ENCODE peak calls at places on chromosomes 7 and 10, in nine cellular contexts. One of them, this sample, is unnamed.

GRCh38 chr7:81725003-81725402 is 44.8 kb downstream of the HGF start:
- DNase-seq in foreskin fibroblast: no peak
- DNase-seq in upper lobe of right lung: no peak
- DNase-seq in mammary epithelial cell: no peak
- DNase-seq in coronary artery: no peak
- DNase-seq in vagina: no peak
- DNase-seq in skeletal muscle cell: peak
- DNase-seq in mucosa of descending colon: no peak
- DNase-seq in IMR-90: peak
- DNase-seq in this sample: no peak

GRCh38 chr7:133820584-133820983 is 306.6 kb upstream of the LRGUK start:
- DNase-seq in coronary artery: no peak
- DNase-seq in mucosa of descending colon: no peak
- DNase-seq in skeletal muscle cell: no peak
- DNase-seq in vagina: no peak
- DNase-seq in mammary epithelial cell: no peak
- DNase-seq in IMR-90: no peak
- DNase-seq in foreskin fibroblast: no peak
- DNase-seq in upper lobe of right lung: no peak
- DNase-seq in this sample: no peak

GRCh38 chr10:22386396-22386928 is 41.2 kb downstream of the SPAG6 start:
- DNase-seq in mucosa of descending colon: no peak
- DNase-seq in mammary epithelial cell: no peak
- DNase-seq in coronary artery: no peak
- DNase-seq in upper lobe of right lung: no peak
- DNase-seq in skeletal muscle cell: no peak
- DNase-seq in IMR-90: no peak
- DNase-seq in foreskin fibroblast: no peak
- DNase-seq in vagina: no peak
- DNase-seq in this sample: no peak

GRCh38 chr7:51141451-51141971 is 175.1 kb downstream of the COBL start:
- DNase-seq in foreskin fibroblast: peak
- DNase-seq in mammary epithelial cell: peak
- DNase-seq in upper lobe of right lung: no peak
- DNase-seq in skeletal muscle cell: no peak
- DNase-seq in mucosa of descending colon: no peak
- DNase-seq in IMR-90: peak
- DNase-seq in vagina: no peak
- DNase-seq in coronary artery: no peak
- DNase-seq in this sample: peak

GRCh38 chr7:157635669-157636068 is 298.9 kb downstream of the DNAJB6 start:
- DNase-seq in upper lobe of right lung: no peak
- DNase-seq in foreskin fibroblast: no peak
- DNase-seq in skeletal muscle cell: no peak
- DNase-seq in mammary epithelial cell: no peak
- DNase-seq in mucosa of descending colon: no peak
- DNase-seq in IMR-90: no peak
- DNase-seq in vagina: no peak
- DNase-seq in coronary artery: no peak
- DNase-seq in this sample: no peak

GRCh38 chr10:35574924-35575352 is 30.2 kb upstream of the GJD4 start:
- DNase-seq in vagina: no peak
- DNase-seq in coronary artery: no peak
- DNase-seq in mucosa of descending colon: no peak
- DNase-seq in skeletal muscle cell: peak
- DNase-seq in IMR-90: peak
- DNase-seq in foreskin fibroblast: peak
- DNase-seq in upper lobe of right lung: no peak
- DNase-seq in mammary epithelial cell: no peak
- DNase-seq in this sample: no peak

GRCh38 chr7:34655384-34655783 is 2.6 kb upstream of the NPSR1 start:
- DNase-seq in skeletal muscle cell: no peak
- DNase-seq in upper lobe of right lung: no peak
- DNase-seq in coronary artery: no peak
- DNase-seq in foreskin fibroblast: no peak
- DNase-seq in vagina: no peak
- DNase-seq in mammary epithelial cell: no peak
- DNase-seq in mucosa of descending colon: no peak
- DNase-seq in IMR-90: no peak
- DNase-seq in this sample: no peak

GRCh38 chr7:105006367-105007139 is 7.5 kb upstream of the KMT2E start:
- DNase-seq in upper lobe of right lung: no peak
- DNase-seq in skeletal muscle cell: no peak
- DNase-seq in vagina: no peak
- DNase-seq in mucosa of descending colon: peak
- DNase-seq in coronary artery: no peak
- DNase-seq in mammary epithelial cell: peak
- DNase-seq in IMR-90: no peak
- DNase-seq in foreskin fibroblast: no peak
- DNase-seq in this sample: peak

GRCh38 chr7:129169171-129169643 is 19.2 kb upstream of the SMO start:
- DNase-seq in coronary artery: no peak
- DNase-seq in foreskin fibroblast: no peak
- DNase-seq in vagina: no peak
- DNase-seq in upper lobe of right lung: peak
- DNase-seq in skeletal muscle cell: no peak
- DNase-seq in mammary epithelial cell: no peak
- DNase-seq in mucosa of descending colon: peak
- DNase-seq in IMR-90: no peak
- DNase-seq in this sample: no peak

GRCh38 chr10:125060486-125060850 is 99.9 kb downstream of the CTBP2 start:
- DNase-seq in mammary epithelial cell: peak
- DNase-seq in mucosa of descending colon: no peak
- DNase-seq in foreskin fibroblast: peak
- DNase-seq in skeletal muscle cell: no peak
- DNase-seq in coronary artery: no peak
- DNase-seq in upper lobe of right lung: no peak
- DNase-seq in vagina: no peak
- DNase-seq in IMR-90: peak
- DNase-seq in this sample: no peak

GRCh38 chr10:106107711-106108110 is 1056.8 kb downstream of the SORCS1 start:
- DNase-seq in vagina: no peak
- DNase-seq in foreskin fibroblast: peak
- DNase-seq in coronary artery: no peak
- DNase-seq in IMR-90: no peak
- DNase-seq in mucosa of descending colon: no peak
- DNase-seq in upper lobe of right lung: no peak
- DNase-seq in skeletal muscle cell: peak
- DNase-seq in mammary epithelial cell: peak
- DNase-seq in this sample: no peak

GRCh38 chr10:124152781-124153600 is 59.6 kb upstream of the CHST15 start:
- DNase-seq in mammary epithelial cell: peak
- DNase-seq in coronary artery: no peak
- DNase-seq in skeletal muscle cell: peak
- DNase-seq in mucosa of descending colon: peak
- DNase-seq in vagina: no peak
- DNase-seq in upper lobe of right lung: no peak
- DNase-seq in foreskin fibroblast: peak
- DNase-seq in IMR-90: peak
- DNase-seq in this sample: peak

GRCh38 chr7:5367661-5368060 is 56.0 kb downstream of the TNRC18 start:
- DNase-seq in IMR-90: no peak
- DNase-seq in mucosa of descending colon: no peak
- DNase-seq in upper lobe of right lung: no peak
- DNase-seq in coronary artery: no peak
- DNase-seq in foreskin fibroblast: no peak
- DNase-seq in mammary epithelial cell: no peak
- DNase-seq in skeletal muscle cell: no peak
- DNase-seq in vagina: no peak
- DNase-seq in this sample: no peak

GRCh38 chr7:129606801-129607200 is 4.7 kb upstream of the NRF1 start:
- DNase-seq in skeletal muscle cell: no peak
- DNase-seq in vagina: no peak
- DNase-seq in mucosa of descending colon: no peak
- DNase-seq in upper lobe of right lung: no peak
- DNase-seq in coronary artery: no peak
- DNase-seq in foreskin fibroblast: no peak
- DNase-seq in mammary epithelial cell: no peak
- DNase-seq in IMR-90: no peak
- DNase-seq in this sample: no peak

GRCh38 chr7:129781856-129782256 is 170.3 kb downstream of the NRF1 start:
- DNase-seq in skeletal muscle cell: no peak
- DNase-seq in mammary epithelial cell: no peak
- DNase-seq in mucosa of descending colon: peak
- DNase-seq in IMR-90: no peak
- DNase-seq in coronary artery: no peak
- DNase-seq in foreskin fibroblast: no peak
- DNase-seq in upper lobe of right lung: no peak
- DNase-seq in vagina: no peak
- DNase-seq in this sample: no peak

GRCh38 chr10:132158122-132158741 is 28.5 kb upstream of the DPYSL4 start:
- DNase-seq in IMR-90: no peak
- DNase-seq in mammary epithelial cell: no peak
- DNase-seq in foreskin fibroblast: no peak
- DNase-seq in upper lobe of right lung: no peak
- DNase-seq in skeletal muscle cell: no peak
- DNase-seq in coronary artery: no peak
- DNase-seq in mucosa of descending colon: no peak
- DNase-seq in vagina: no peak
- DNase-seq in this sample: peak

GRCh38 chr7:46485481-46486065 is 564.5 kb upstream of the IGFBP3 start:
- DNase-seq in coronary artery: no peak
- DNase-seq in IMR-90: peak
- DNase-seq in mammary epithelial cell: peak
- DNase-seq in vagina: no peak
- DNase-seq in skeletal muscle cell: no peak
- DNase-seq in mucosa of descending colon: no peak
- DNase-seq in upper lobe of right lung: no peak
- DNase-seq in foreskin fibroblast: no peak
- DNase-seq in this sample: no peak

GRCh38 chr10:22246680-22247391 is 29.0 kb upstream of the EBLN1 start:
- DNase-seq in skeletal muscle cell: peak
- DNase-seq in mucosa of descending colon: no peak
- DNase-seq in upper lobe of right lung: no peak
- DNase-seq in coronary artery: no peak
- DNase-seq in mammary epithelial cell: peak
- DNase-seq in foreskin fibroblast: peak
- DNase-seq in vagina: no peak
- DNase-seq in IMR-90: peak
- DNase-seq in this sample: no peak

GRCh38 chr10:66234872-66235271 is 691.0 kb upstream of the LRRTM3 start:
- DNase-seq in upper lobe of right lung: no peak
- DNase-seq in mammary epithelial cell: no peak
- DNase-seq in coronary artery: no peak
- DNase-seq in IMR-90: no peak
- DNase-seq in skeletal muscle cell: no peak
- DNase-seq in foreskin fibroblast: no peak
- DNase-seq in mucosa of descending colon: no peak
- DNase-seq in vagina: no peak
- DNase-seq in this sample: no peak

GRCh38 chr10:6494452-6494839 is 85.6 kb downstream of the PRKCQ start:
- DNase-seq in mucosa of descending colon: no peak
- DNase-seq in vagina: no peak
- DNase-seq in coronary artery: no peak
- DNase-seq in skeletal muscle cell: no peak
- DNase-seq in foreskin fibroblast: no peak
- DNase-seq in IMR-90: no peak
- DNase-seq in mammary epithelial cell: no peak
- DNase-seq in upper lobe of right lung: no peak
- DNase-seq in this sample: no peak
- H3K4me3 ChIP-seq in mucosa of descending colon: no peak
- H3K4me3 ChIP-seq in vagina: no peak
- H3K4me3 ChIP-seq in coronary artery: no peak
- H3K4me3 ChIP-seq in skeletal muscle cell: no peak
- H3K4me3 ChIP-seq in foreskin fibroblast: no peak
- H3K4me3 ChIP-seq in IMR-90: no peak
- H3K4me3 ChIP-seq in mammary epithelial cell: no peak
- H3K4me3 ChIP-seq in upper lobe of right lung: no peak
- H3K4me3 ChIP-seq in this sample: no peak

DNA sequence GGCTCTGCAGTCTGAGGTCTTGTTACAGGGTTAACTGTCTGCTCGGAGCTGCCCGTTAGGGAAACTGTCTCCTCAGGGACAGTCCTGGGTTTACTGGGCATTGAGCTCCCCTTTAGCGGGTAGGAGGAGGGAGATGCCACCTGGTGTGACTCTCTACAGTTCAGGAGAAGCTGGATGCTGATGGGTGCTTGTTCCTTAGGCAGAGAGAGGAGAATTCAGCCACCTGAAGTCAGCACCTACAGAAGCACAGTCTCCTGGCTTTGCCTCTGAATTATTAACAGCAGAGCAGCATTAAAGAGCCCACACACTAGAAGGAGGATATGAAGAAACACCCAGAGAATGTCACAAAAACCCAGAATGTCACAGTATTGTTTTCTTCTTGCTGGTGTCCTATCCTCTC is 656 bp downstream of the GIMAP4 start:
- DNase-seq in mucosa of descending colon: no peak
- DNase-seq in skeletal muscle cell: no peak
- DNase-seq in vagina: no peak
- DNase-seq in coronary artery: no peak
- DNase-seq in mammary epithelial cell: no peak
- DNase-seq in foreskin fibroblast: no peak
- DNase-seq in IMR-90: no peak
- DNase-seq in upper lobe of right lung: no peak
- DNase-seq in this sample: no peak
- H3K4me3 ChIP-seq in mucosa of descending colon: peak
- H3K4me3 ChIP-seq in skeletal muscle cell: no peak
- H3K4me3 ChIP-seq in vagina: peak
- H3K4me3 ChIP-seq in coronary artery: peak
- H3K4me3 ChIP-seq in mammary epithelial cell: no peak
- H3K4me3 ChIP-seq in foreskin fibroblast: no peak
- H3K4me3 ChIP-seq in IMR-90: no peak
- H3K4me3 ChIP-seq in upper lobe of right lung: peak
- H3K4me3 ChIP-seq in this sample: peak

DNA sequence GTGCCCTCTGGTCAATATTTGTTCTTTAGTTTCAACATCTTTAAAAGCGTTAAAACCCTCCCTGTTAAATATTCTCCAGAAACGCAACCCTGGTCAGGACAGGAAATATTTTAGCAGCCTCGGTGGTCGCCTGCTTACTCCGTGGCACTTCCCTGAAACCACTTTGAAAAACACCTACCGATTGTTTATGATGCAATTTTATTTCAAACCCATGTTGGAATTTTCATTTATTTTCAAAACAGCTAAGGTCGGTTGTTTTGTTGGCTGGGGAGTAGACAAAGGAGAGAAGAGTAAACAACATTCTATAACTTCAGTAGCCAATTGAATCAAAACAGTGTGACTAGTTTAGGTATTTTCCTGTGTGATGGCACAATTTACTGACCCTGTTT is 733 bp upstream of the RBP4 start:
- DNase-seq in coronary artery: no peak
- DNase-seq in mammary epithelial cell: no peak
- DNase-seq in upper lobe of right lung: no peak
- DNase-seq in vagina: no peak
- DNase-seq in foreskin fibroblast: no peak
- DNase-seq in IMR-90: no peak
- DNase-seq in skeletal muscle cell: no peak
- DNase-seq in mucosa of descending colon: no peak
- DNase-seq in this sample: no peak
- H3K4me3 ChIP-seq in coronary artery: no peak
- H3K4me3 ChIP-seq in mammary epithelial cell: no peak
- H3K4me3 ChIP-seq in upper lobe of right lung: no peak
- H3K4me3 ChIP-seq in vagina: no peak
- H3K4me3 ChIP-seq in foreskin fibroblast: no peak
- H3K4me3 ChIP-seq in IMR-90: no peak
- H3K4me3 ChIP-seq in skeletal muscle cell: no peak
- H3K4me3 ChIP-seq in mucosa of descending colon: no peak
- H3K4me3 ChIP-seq in this sample: no peak

DNA sequence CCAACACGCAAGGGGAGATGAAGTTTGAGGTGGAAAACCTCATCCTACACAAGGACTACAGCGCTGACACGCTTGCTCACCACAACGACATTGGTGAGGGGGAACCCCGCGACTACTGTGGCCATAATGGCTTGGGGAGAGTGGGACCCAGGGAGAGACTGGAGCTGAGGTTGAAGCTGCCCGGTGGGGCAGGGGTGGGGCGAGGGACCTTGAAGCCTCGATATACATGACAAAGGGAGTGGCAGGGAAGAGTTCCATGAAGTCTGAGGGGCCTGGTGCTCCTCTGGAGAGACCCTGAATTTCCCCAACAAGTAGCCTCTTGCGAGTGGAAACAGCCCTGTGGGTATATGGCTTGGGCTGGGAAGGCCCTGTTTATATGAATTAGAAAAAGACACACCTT is 3.1 kb downstream of the PLAU start:
- DNase-seq in foreskin fibroblast: no peak
- DNase-seq in vagina: no peak
- DNase-seq in coronary artery: no peak
- DNase-seq in upper lobe of right lung: no peak
- DNase-seq in IMR-90: no peak
- DNase-seq in skeletal muscle cell: no peak
- DNase-seq in mammary epithelial cell: no peak
- DNase-seq in mucosa of descending colon: no peak
- DNase-seq in this sample: no peak
- H3K4me3 ChIP-seq in foreskin fibroblast: no peak
- H3K4me3 ChIP-seq in vagina: no peak
- H3K4me3 ChIP-seq in coronary artery: no peak
- H3K4me3 ChIP-seq in upper lobe of right lung: no peak
- H3K4me3 ChIP-seq in IMR-90: peak
- H3K4me3 ChIP-seq in skeletal muscle cell: peak
- H3K4me3 ChIP-seq in mammary epithelial cell: peak
- H3K4me3 ChIP-seq in mucosa of descending colon: no peak
- H3K4me3 ChIP-seq in this sample: no peak